ENCODE peak calls at places on chromosomes 12 and 14, in four cellular contexts. I, X, N and A are unnamed samples.
A peak's percentile ranks its signal among the peaks of the same experiment; 100 is the strongest.

GRCh38 chr12:14828896-14829295 is 14.4 kb downstream of the ART4 start:
- DNase-seq in I (no peak), X (peak; percentile 41), N (no peak), A (no peak)

GRCh38 chr14:31205681-31206535 is 1.7 kb downstream of the HECTD1 start:
- DNase-seq in I (no peak), X (peak; percentile 72), N (no peak), A (no peak)

GRCh38 chr12:51926718-51927117 is 19.4 kb downstream of the ACVRL1 start:
- DNase-seq in I (no peak), X (no peak), N (no peak), A (peak; percentile 43)

GRCh38 chr12:107765316-107765715 is 4.4 kb upstream of the PRDM4 start:
- DNase-seq in I (no peak), X (no peak), N (no peak), A (no peak)

GRCh38 chr14:52703225-52703624 is 3.8 kb upstream of the PSMC6 start:
- DNase-seq in I (peak; percentile 45), X (peak; percentile 93), N (no peak), A (no peak)

GRCh38 chr12:109949089-109949488 is 47.1 kb downstream of the GIT2 start:
- DNase-seq in I (no peak), X (peak; percentile 68), N (no peak), A (peak; percentile 89)

GRCh38 chr14:78010688-78011087 is 159.5 kb upstream of the NRXN3 start:
- DNase-seq in I (peak; percentile 37), X (peak; percentile 61), N (no peak), A (peak; percentile 61)

GRCh38 chr12:93199831-93200236 is 177.9 kb upstream of the NUDT4 start:
- DNase-seq in I (no peak), X (peak; percentile 59), N (no peak), A (no peak)

GRCh38 chr14:45284802-45285201 is 31.8 kb upstream of the MIS18BP1 start:
- DNase-seq in I (no peak), X (no peak), N (no peak), A (no peak)

GRCh38 chr14:89386214-89386886 is 30.7 kb downstream of the FOXN3 start:
- DNase-seq in I (peak; percentile 46), X (peak; percentile 46), N (no peak), A (no peak)

GRCh38 chr12:125766091-125766490 is 700.9 kb downstream of the AACS start:
- DNase-seq in I (no peak), X (no peak), N (no peak), A (no peak)

GRCh38 chr14:104373855-104374717 is 205.5 kb upstream of the C14orf180 start:
- DNase-seq in I (peak; percentile 16), X (no peak), N (no peak), A (no peak)

GRCh38 chr14:72907327-72907826 is 13.5 kb upstream of the DPF3 start:
- DNase-seq in I (no peak), X (no peak), N (no peak), A (no peak)

GRCh38 chr12:132736378-132736777 is 25.3 kb downstream of the ANKLE2 start:
- DNase-seq in I (no peak), X (no peak), N (no peak), A (no peak)

GRCh38 chr14:89293349-89293916 is 123.6 kb downstream of the FOXN3 start:
- DNase-seq in I (no peak), X (no peak), N (no peak), A (no peak)